ENCODE peak calls at places on chromosome 20, in seven cellular contexts. E, J, S, Y, I, M and T are unnamed samples.

GRCh38 chr20:14434379-14435136 is 97.1 kb upstream of the FLRT3 start:
- DNase-seq in I (no peak), M (no peak), E (no peak), S (no peak), Y (no peak), J (no peak), T (no peak)

GRCh38 chr20:20075032-20075431 is 22.7 kb downstream of the CFAP61 start:
- DNase-seq in E (peak; percentile 84), Y (no peak), M (no peak), J (no peak), I (no peak), S (no peak), T (no peak)

GRCh38 chr20:50824137-50824536 is 29.3 kb downstream of the BCAS4 start:
- DNase-seq in S (peak; percentile 70), J (peak; percentile 62), M (no peak), I (no peak), E (peak; percentile 47), Y (no peak), T (no peak)

GRCh38 chr20:16404640-16405039 is 168.6 kb downstream of the KIF16B start:
- DNase-seq in J (no peak), S (no peak), E (no peak), Y (no peak), M (no peak), I (no peak), T (no peak)

GRCh38 chr20:53513489-53514298 is 79.9 kb downstream of the ZNF217 start:
- DNase-seq in I (no peak), J (no peak), M (no peak), Y (no peak), E (no peak), S (no peak), T (no peak)

GRCh38 chr20:35215066-35215956 is 11.2 kb upstream of the MMP24 start:
- DNase-seq in J (no peak), E (no peak), Y (no peak), S (no peak), I (no peak), M (peak; percentile 74), T (no peak)

GRCh38 chr20:38878798-38879197 is 47.4 kb upstream of the FAM83D start:
- DNase-seq in I (no peak), J (no peak), Y (no peak), E (no peak), M (no peak), S (no peak), T (no peak)

GRCh38 chr20:4014031-4014474 is 1.3 kb downstream of the RNF24 start:
- DNase-seq in J (no peak), S (peak; percentile 78), M (peak; percentile 73), I (peak; percentile 66), Y (no peak), E (no peak), T (no peak)

GRCh38 chr20:1669304-1669703 is 11.7 kb upstream of the SIRPG start:
- DNase-seq in E (no peak), I (no peak), M (peak; percentile 21), S (no peak), Y (no peak), J (no peak), T (no peak)

GRCh38 chr20:17722493-17723300 is 22.9 kb downstream of the BANF2 start:
- DNase-seq in Y (no peak), E (no peak), S (no peak), M (no peak), J (no peak), I (no peak), T (no peak)

GRCh38 chr20:51586005-51586440 is 43.5 kb upstream of the NFATC2 start:
- DNase-seq in I (no peak), E (no peak), Y (no peak), J (no peak), M (peak; percentile 35), S (no peak), T (no peak)

GRCh38 chr20:47348539-47349142 is 7.9 kb downstream of the ZMYND8 start:
- DNase-seq in Y (no peak), M (no peak), I (no peak), J (no peak), E (no peak), S (no peak), T (no peak)
- H3K27ac ChIP-seq in Y (no peak overlapping the region), M (peak overlapping the region; percentile 59), I (peak overlapping the region; percentile 100), J (peak overlapping the region; percentile 97), E (peak overlapping the region; percentile 97), S (peak overlapping the region; percentile 100), T (no peak overlapping the region)

DNA sequence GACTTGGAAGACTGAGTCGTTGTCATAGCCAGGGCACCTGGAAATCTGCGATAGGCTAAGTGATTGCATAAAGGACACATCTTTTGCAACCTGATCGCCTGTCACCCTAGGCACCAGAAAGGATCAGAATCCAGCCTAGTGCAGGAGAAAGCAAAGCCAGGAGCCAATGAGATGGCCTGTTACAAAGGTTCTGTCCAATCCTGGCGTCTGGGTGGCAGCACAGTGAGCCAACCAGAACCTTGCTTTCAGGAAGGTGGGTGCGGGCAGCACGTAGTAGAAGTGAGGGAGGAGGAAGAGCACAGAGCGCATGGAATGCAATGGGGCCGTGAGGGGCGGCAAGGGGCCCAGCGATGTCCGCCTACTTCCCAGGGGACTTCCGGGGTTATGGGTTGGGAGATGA is 120.4 kb upstream of the GGTLC1 start:
- DNase-seq in J (no peak), E (no peak), I (no peak), M (no peak), S (no peak), Y (no peak), T (no peak)
- H3K4me3 ChIP-seq in J (no peak overlapping the region), E (no peak overlapping the region), I (no peak overlapping the region), M (no peak overlapping the region), S (no peak overlapping the region), Y (no peak overlapping the region), T (no peak overlapping the region)

GRCh38 chr20:59019217-59019616 is at the start of gene TUBB1:
- DNase-seq in I (no peak), E (no peak), Y (no peak), J (no peak), M (no peak), S (no peak), T (no peak)

GRCh38 chr20:59016795-59017492 is 2.3 kb upstream of the TUBB1 start:
- DNase-seq in J (no peak), E (no peak), M (no peak), I (no peak), Y (no peak), S (no peak), T (no peak)

GRCh38 chr20:59015812-59016711 is 3.2 kb upstream of the TUBB1 start:
- DNase-seq in J (no peak), E (no peak), S (no peak), Y (no peak), M (no peak), I (no peak), T (no peak)

GRCh38 chr20:59018817-59019216 is 412 bp upstream of the TUBB1 start:
- DNase-seq in J (no peak), S (no peak), M (no peak), Y (no peak), I (no peak), E (no peak), T (no peak)

GRCh38 chr20:59017493-59018231 is 1.6 kb upstream of the TUBB1 start:
- DNase-seq in I (no peak), S (no peak), J (no peak), E (no peak), M (no peak), Y (no peak), T (no peak)
- H3K4me1 ChIP-seq in I (no peaks in the 10 kb centered on the region), S (no peaks in the 10 kb centered on the region), J (no peaks in the 10 kb centered on the region), E (no peaks in the 10 kb centered on the region), M (no peaks in the 10 kb centered on the region), Y (peaks cover 22% of the 10 kb centered on the region), T (no peaks in the 10 kb centered on the region)

GRCh38 chr20:44395963-44396340 is 40.5 kb downstream of the HNF4A start:
- DNase-seq in S (no peak), E (no peak), M (no peak), I (no peak), Y (no peak), J (no peak), T (no peak)
- H3K27ac ChIP-seq in S (no peak overlapping the region), E (no peak overlapping the region), M (peak overlapping the region; percentile 75), I (no peak overlapping the region), Y (no peak overlapping the region), J (no peak overlapping the region), T (no peak overlapping the region)

GRCh38 chr20:61544910-61545889 is 293.1 kb downstream of the CDH4 start:
- DNase-seq in E (no peak), I (no peak), J (no peak), S (no peak), M (no peak), Y (no peak), T (no peak)

GRCh38 chr20:61546641-61547040 is 294.6 kb downstream of the CDH4 start:
- DNase-seq in I (no peak), S (no peak), E (no peak), J (no peak), M (no peak), Y (no peak), T (no peak)

GRCh38 chr20:61551401-61551800 is 299.3 kb downstream of the CDH4 start:
- DNase-seq in S (no peak), I (no peak), M (no peak), Y (no peak), J (no peak), E (no peak), T (no peak)

GRCh38 chr20:61549865-61550264 is 297.8 kb downstream of the CDH4 start:
- DNase-seq in E (no peak), M (no peak), S (no peak), J (no peak), I (no peak), Y (no peak), T (no peak)

GRCh38 chr20:61548069-61548468 is 296.0 kb downstream of the CDH4 start:
- DNase-seq in J (no peak), M (no peak), Y (no peak), I (no peak), E (no peak), S (no peak), T (no peak)
- H3K4me3 ChIP-seq in J (no peak overlapping the region), M (no peak overlapping the region), Y (no peak overlapping the region), I (no peak overlapping the region), E (no peak overlapping the region), S (no peak overlapping the region), T (no peak overlapping the region)

GRCh38 chr20:45034436-45034835 is 66.5 kb downstream of the KCNS1 start:
- DNase-seq in M (no peak), J (no peak), I (no peak), E (no peak), S (no peak), Y (no peak), T (no peak)

GRCh38 chr20:45036044-45036755 is 64.7 kb downstream of the KCNS1 start:
- DNase-seq in Y (no peak), J (no peak), M (no peak), E (peak; percentile 10), I (no peak), S (no peak), T (no peak)

GRCh38 chr20:45029884-45030283 is 63.6 kb downstream of the STK4 start:
- DNase-seq in Y (no peak), I (no peak), J (no peak), E (no peak), M (no peak), S (no peak), T (no peak)

GRCh38 chr20:45032276-45032675 is 66.0 kb downstream of the STK4 start:
- DNase-seq in E (no peak), J (no peak), Y (no peak), I (no peak), S (no peak), M (no peak), T (no peak)

GRCh38 chr20:45032781-45033180 is 66.5 kb downstream of the STK4 start:
- DNase-seq in J (no peak), E (no peak), Y (no peak), M (no peak), I (no peak), S (no peak), T (no peak)
- H3K4me1 ChIP-seq in J (peaks cover 11% of the 10 kb centered on the region), E (peaks cover 13% of the 10 kb centered on the region), Y (peaks cover 80% of the 10 kb centered on the region), M (peaks cover 23% of the 10 kb centered on the region), I (peaks cover 4% of the 10 kb centered on the region), S (peaks cover 10% of the 10 kb centered on the region), T (no peaks in the 10 kb centered on the region)